ENCODE peak calls at places on chromosomes 2 and 18, in nine cellular contexts. One of them, this sample, is unnamed.

GRCh38 chr2:145038041-145038525 is 518.2 kb upstream of the ZEB2 start:
- DNase-seq in SK-N-MC: no peak
- DNase-seq in GM12892: no peak
- DNase-seq in Calu3: peak
- DNase-seq in LHCN-M2: peak
- DNase-seq in WTC11: no peak
- DNase-seq in fibroblast of the aortic adventitia: no peak
- DNase-seq in small intestine: no peak
- DNase-seq in GM03348: no peak
- DNase-seq in this sample: no peak

GRCh38 chr18:11996190-11996754 is 15.0 kb downstream of the IMPA2 start:
- DNase-seq in Calu3: no peak
- DNase-seq in WTC11: no peak
- DNase-seq in GM03348: no peak
- DNase-seq in small intestine: no peak
- DNase-seq in GM12892: no peak
- DNase-seq in SK-N-MC: no peak
- DNase-seq in fibroblast of the aortic adventitia: no peak
- DNase-seq in LHCN-M2: no peak
- DNase-seq in this sample: no peak

GRCh38 chr2:72145658-72146329 is 1.9 kb downstream of the CYP26B1 start:
- DNase-seq in LHCN-M2: no peak
- DNase-seq in GM12892: no peak
- DNase-seq in Calu3: no peak
- DNase-seq in SK-N-MC: no peak
- DNase-seq in small intestine: no peak
- DNase-seq in GM03348: no peak
- DNase-seq in fibroblast of the aortic adventitia: no peak
- DNase-seq in WTC11: no peak
- DNase-seq in this sample: peak

GRCh38 chr2:16508061-16508851 is 157.4 kb downstream of the CYRIA start:
- DNase-seq in GM03348: peak
- DNase-seq in SK-N-MC: no peak
- DNase-seq in LHCN-M2: peak
- DNase-seq in small intestine: peak
- DNase-seq in GM12892: peak
- DNase-seq in fibroblast of the aortic adventitia: no peak
- DNase-seq in Calu3: peak
- DNase-seq in WTC11: peak
- DNase-seq in this sample: peak

GRCh38 chr2:96251721-96252292 is 14.0 kb downstream of the TMEM127 start:
- DNase-seq in SK-N-MC: no peak
- DNase-seq in Calu3: peak
- DNase-seq in GM03348: peak
- DNase-seq in GM12892: no peak
- DNase-seq in LHCN-M2: peak
- DNase-seq in small intestine: no peak
- DNase-seq in fibroblast of the aortic adventitia: peak
- DNase-seq in WTC11: peak
- DNase-seq in this sample: no peak

GRCh38 chr2:235669269-235669831 is 175.5 kb downstream of the AGAP1 start:
- DNase-seq in small intestine: peak
- DNase-seq in SK-N-MC: peak
- DNase-seq in GM03348: peak
- DNase-seq in Calu3: peak
- DNase-seq in GM12892: no peak
- DNase-seq in LHCN-M2: peak
- DNase-seq in fibroblast of the aortic adventitia: peak
- DNase-seq in WTC11: peak
- DNase-seq in this sample: peak

GRCh38 chr2:46134531-46135229 is 162.5 kb upstream of the EPAS1 start:
- DNase-seq in LHCN-M2: peak
- DNase-seq in WTC11: no peak
- DNase-seq in fibroblast of the aortic adventitia: peak
- DNase-seq in Calu3: no peak
- DNase-seq in GM12892: no peak
- DNase-seq in small intestine: no peak
- DNase-seq in SK-N-MC: no peak
- DNase-seq in GM03348: peak
- DNase-seq in this sample: no peak

GRCh38 chr2:182915369-182916326 is 49.2 kb upstream of the FRZB start:
- DNase-seq in GM12892: no peak
- DNase-seq in SK-N-MC: no peak
- DNase-seq in small intestine: no peak
- DNase-seq in WTC11: no peak
- DNase-seq in GM03348: peak
- DNase-seq in fibroblast of the aortic adventitia: peak
- DNase-seq in Calu3: no peak
- DNase-seq in LHCN-M2: peak
- DNase-seq in this sample: no peak

GRCh38 chr2:73444202-73444601 is 58.6 kb downstream of the ALMS1 start:
- DNase-seq in fibroblast of the aortic adventitia: no peak
- DNase-seq in WTC11: no peak
- DNase-seq in GM12892: no peak
- DNase-seq in LHCN-M2: no peak
- DNase-seq in Calu3: no peak
- DNase-seq in SK-N-MC: no peak
- DNase-seq in GM03348: no peak
- DNase-seq in small intestine: no peak
- DNase-seq in this sample: no peak

GRCh38 chr2:75592028-75592427 is 31.3 kb upstream of the EVA1A start:
- DNase-seq in Calu3: no peak
- DNase-seq in WTC11: no peak
- DNase-seq in small intestine: no peak
- DNase-seq in GM12892: no peak
- DNase-seq in fibroblast of the aortic adventitia: peak
- DNase-seq in SK-N-MC: no peak
- DNase-seq in GM03348: peak
- DNase-seq in LHCN-M2: peak
- DNase-seq in this sample: no peak

GRCh38 chr2:181169459-181169858 is 189.1 kb downstream of the UBE2E3 start:
- DNase-seq in Calu3: no peak
- DNase-seq in small intestine: no peak
- DNase-seq in fibroblast of the aortic adventitia: peak
- DNase-seq in GM12892: no peak
- DNase-seq in SK-N-MC: no peak
- DNase-seq in WTC11: no peak
- DNase-seq in GM03348: no peak
- DNase-seq in LHCN-M2: no peak
- DNase-seq in this sample: no peak

GRCh38 chr2:159804941-159805340 is 6.9 kb upstream of the CD302 start:
- DNase-seq in WTC11: no peak
- DNase-seq in Calu3: no peak
- DNase-seq in SK-N-MC: no peak
- DNase-seq in LHCN-M2: no peak
- DNase-seq in GM03348: no peak
- DNase-seq in fibroblast of the aortic adventitia: no peak
- DNase-seq in small intestine: no peak
- DNase-seq in GM12892: no peak
- DNase-seq in this sample: no peak

GRCh38 chr18:10787293-10787901 is 261.6 kb downstream of the NAPG start:
- DNase-seq in small intestine: peak
- DNase-seq in GM03348: peak
- DNase-seq in Calu3: peak
- DNase-seq in SK-N-MC: peak
- DNase-seq in LHCN-M2: peak
- DNase-seq in fibroblast of the aortic adventitia: peak
- DNase-seq in GM12892: peak
- DNase-seq in WTC11: peak
- DNase-seq in this sample: peak

GRCh38 chr2:75277111-75277510 is 77.8 kb upstream of the TACR1 start:
- DNase-seq in small intestine: no peak
- DNase-seq in LHCN-M2: peak
- DNase-seq in GM12892: no peak
- DNase-seq in Calu3: no peak
- DNase-seq in SK-N-MC: peak
- DNase-seq in WTC11: no peak
- DNase-seq in fibroblast of the aortic adventitia: peak
- DNase-seq in GM03348: peak
- DNase-seq in this sample: no peak

GRCh38 chr2:70258532-70258875 is 567 bp downstream of the PCYOX1 start:
- DNase-seq in Calu3: no peak
- DNase-seq in WTC11: peak
- DNase-seq in fibroblast of the aortic adventitia: peak
- DNase-seq in small intestine: peak
- DNase-seq in GM03348: peak
- DNase-seq in GM12892: no peak
- DNase-seq in SK-N-MC: no peak
- DNase-seq in LHCN-M2: peak
- DNase-seq in this sample: peak

GRCh38 chr2:136052374-136053362 is 65.3 kb downstream of the CXCR4 start:
- DNase-seq in SK-N-MC: no peak
- DNase-seq in small intestine: no peak
- DNase-seq in GM03348: no peak
- DNase-seq in WTC11: no peak
- DNase-seq in LHCN-M2: no peak
- DNase-seq in GM12892: no peak
- DNase-seq in Calu3: no peak
- DNase-seq in fibroblast of the aortic adventitia: no peak
- DNase-seq in this sample: no peak

GRCh38 chr2:205695460-205695979 is 13.2 kb downstream of the NRP2 start:
- DNase-seq in WTC11: no peak
- DNase-seq in GM12892: no peak
- DNase-seq in GM03348: peak
- DNase-seq in LHCN-M2: peak
- DNase-seq in Calu3: no peak
- DNase-seq in fibroblast of the aortic adventitia: peak
- DNase-seq in SK-N-MC: no peak
- DNase-seq in small intestine: no peak
- DNase-seq in this sample: no peak

GRCh38 chr2:138087761-138088602 is 123.7 kb downstream of the HNMT start:
- DNase-seq in small intestine: peak
- DNase-seq in fibroblast of the aortic adventitia: no peak
- DNase-seq in WTC11: no peak
- DNase-seq in GM12892: no peak
- DNase-seq in SK-N-MC: no peak
- DNase-seq in Calu3: no peak
- DNase-seq in GM03348: no peak
- DNase-seq in LHCN-M2: no peak
- DNase-seq in this sample: no peak

GRCh38 chr2:115739574-115739973 is 1297.1 kb downstream of the DPP10 start:
- DNase-seq in GM03348: no peak
- DNase-seq in LHCN-M2: no peak
- DNase-seq in GM12892: no peak
- DNase-seq in small intestine: peak
- DNase-seq in fibroblast of the aortic adventitia: no peak
- DNase-seq in Calu3: no peak
- DNase-seq in SK-N-MC: no peak
- DNase-seq in WTC11: peak
- DNase-seq in this sample: no peak

GRCh38 chr2:8671176-8671575 is 10.7 kb upstream of the ID2 start:
- DNase-seq in LHCN-M2: no peak
- DNase-seq in fibroblast of the aortic adventitia: no peak
- DNase-seq in Calu3: no peak
- DNase-seq in small intestine: no peak
- DNase-seq in SK-N-MC: no peak
- DNase-seq in WTC11: no peak
- DNase-seq in GM12892: no peak
- DNase-seq in GM03348: no peak
- DNase-seq in this sample: no peak

GRCh38 chr2:61988462-61989366 is 83.2 kb downstream of the COMMD1 start:
- DNase-seq in WTC11: no peak
- DNase-seq in GM12892: no peak
- DNase-seq in fibroblast of the aortic adventitia: no peak
- DNase-seq in GM03348: no peak
- DNase-seq in Calu3: no peak
- DNase-seq in SK-N-MC: no peak
- DNase-seq in small intestine: no peak
- DNase-seq in LHCN-M2: peak
- DNase-seq in this sample: peak

GRCh38 chr2:171923206-171923605 is 945 bp downstream of the HAT1 start:
- DNase-seq in GM12892: no peak
- DNase-seq in GM03348: peak
- DNase-seq in SK-N-MC: no peak
- DNase-seq in LHCN-M2: peak
- DNase-seq in small intestine: peak
- DNase-seq in WTC11: no peak
- DNase-seq in Calu3: peak
- DNase-seq in fibroblast of the aortic adventitia: peak
- DNase-seq in this sample: no peak

GRCh38 chr2:205776139-205776538 is 93.8 kb downstream of the NRP2 start:
- DNase-seq in GM12892: peak
- DNase-seq in SK-N-MC: no peak
- DNase-seq in fibroblast of the aortic adventitia: no peak
- DNase-seq in small intestine: peak
- DNase-seq in GM03348: peak
- DNase-seq in WTC11: peak
- DNase-seq in Calu3: peak
- DNase-seq in LHCN-M2: peak
- DNase-seq in this sample: peak

GRCh38 chr2:233491326-233491725 is 75.3 kb downstream of the USP40 start:
- DNase-seq in GM12892: no peak
- DNase-seq in LHCN-M2: no peak
- DNase-seq in Calu3: no peak
- DNase-seq in fibroblast of the aortic adventitia: no peak
- DNase-seq in WTC11: no peak
- DNase-seq in GM03348: no peak
- DNase-seq in small intestine: no peak
- DNase-seq in SK-N-MC: no peak
- DNase-seq in this sample: no peak

GRCh38 chr2:127592761-127593227 is 53.2 kb upstream of the GPR17 start:
- DNase-seq in LHCN-M2: no peak
- DNase-seq in Calu3: no peak
- DNase-seq in WTC11: no peak
- DNase-seq in fibroblast of the aortic adventitia: no peak
- DNase-seq in SK-N-MC: no peak
- DNase-seq in GM12892: no peak
- DNase-seq in small intestine: no peak
- DNase-seq in GM03348: no peak
- DNase-seq in this sample: peak

GRCh38 chr2:237700583-237701032 is 73.2 kb downstream of the LRRFIP1 start:
- DNase-seq in Calu3: no peak
- DNase-seq in GM03348: no peak
- DNase-seq in SK-N-MC: peak
- DNase-seq in WTC11: no peak
- DNase-seq in fibroblast of the aortic adventitia: peak
- DNase-seq in LHCN-M2: peak
- DNase-seq in GM12892: no peak
- DNase-seq in small intestine: no peak
- DNase-seq in this sample: peak

GRCh38 chr18:26909599-26910290 is 44.2 kb upstream of the AQP4 start:
- DNase-seq in small intestine: no peak
- DNase-seq in LHCN-M2: no peak
- DNase-seq in fibroblast of the aortic adventitia: no peak
- DNase-seq in SK-N-MC: no peak
- DNase-seq in WTC11: no peak
- DNase-seq in GM12892: no peak
- DNase-seq in GM03348: no peak
- DNase-seq in Calu3: no peak
- DNase-seq in this sample: no peak

GRCh38 chr2:240184198-240184590 is 43.7 kb upstream of the OTOS start:
- DNase-seq in SK-N-MC: no peak
- DNase-seq in GM03348: no peak
- DNase-seq in small intestine: no peak
- DNase-seq in fibroblast of the aortic adventitia: no peak
- DNase-seq in LHCN-M2: no peak
- DNase-seq in WTC11: no peak
- DNase-seq in Calu3: no peak
- DNase-seq in GM12892: no peak
- DNase-seq in this sample: no peak

This sample was measured in left lobe of liver.